ENCODE peak calls at places on chromosomes 4 and X, in ten cellular contexts. J is neural crest cell; S is activated CD8-positive, alpha-beta memory T cell treated with anti-CD3 and anti-CD28 coated beads, Interleukin-2, amount 50 U/mL, for 4 hours; P is LoVo; U is GM19239; O is RWPE1; A is T-helper 9 cell; C is posterior vena cava; I is stimulated activated CD4-positive, alpha-beta T cell treated with anti-CD3 and anti-CD28 coated beads, Interleukin-1b, Interleukin-23, amount 100 ng/mL, for 48 hours; G is mucosa of descending colon. M is an unnamed sample.

GRCh38 chr4:182807841-182808548 is 109.2 kb downstream of the DCTD start:
- DNase-seq in C (no peak), J (no peak), A (no peak), U (no peak), I (no peak), O (no peak), P (no peak), G (no peak), S (no peak), M (no peak)

GRCh38 chrX:70434352-70434866 is 10.2 kb upstream of the DLG3 start:
- DNase-seq in S (peak), O (peak), U (peak), I (peak), C (peak), A (peak), J (peak), P (peak), G (peak), M (peak)

GRCh38 chr4:147823135-147823534 is 91.2 kb downstream of the ARHGAP10 start:
- DNase-seq in G (no peak), A (no peak), S (no peak), J (no peak), I (no peak), C (no peak), O (no peak), P (no peak), U (no peak), M (no peak)

GRCh38 chrX:43813898-43814297 is 68.4 kb downstream of the MAOB start:
- DNase-seq in A (no peak), I (no peak), O (no peak), J (peak), U (no peak), G (no peak), S (no peak), C (no peak), P (no peak), M (no peak)

GRCh38 chr4:112270643-112271484 is 14.8 kb downstream of the TIFA start:
- DNase-seq in U (no peak), P (peak), A (no peak), S (no peak), C (no peak), I (no peak), G (no peak), J (no peak), O (no peak), M (no peak)

GRCh38 chr4:1208266-1208961 is 36.0 kb upstream of the SPON2 start:
- DNase-seq in S (no peak), U (no peak), G (peak), A (no peak), C (peak), J (no peak), P (no peak), I (no peak), O (no peak), M (no peak)

GRCh38 chr4:63717384-63717783 is 691.9 kb downstream of the TECRL start:
- DNase-seq in G (no peak), P (peak), O (peak), J (no peak), U (no peak), I (no peak), C (no peak), S (no peak), A (no peak), M (peak)

GRCh38 chrX:120617996-120618630 is 11.7 kb downstream of the C1GALT1C1 start:
- DNase-seq in A (no peak), P (no peak), I (no peak), G (no peak), O (no peak), J (no peak), C (no peak), U (no peak), S (no peak), M (no peak)

GRCh38 chr4:188053302-188053701 is 56.1 kb downstream of the TRIML2 start:
- DNase-seq in S (no peak), U (no peak), P (no peak), J (no peak), C (no peak), G (no peak), A (no peak), O (no peak), I (no peak), M (no peak)

GRCh38 chr4:136680271-136680670 is 852.0 kb downstream of the PCDH18 start:
- DNase-seq in J (no peak), C (no peak), I (no peak), S (no peak), G (no peak), P (no peak), A (no peak), U (no peak), O (no peak), M (peak)

GRCh38 chrX:113048480-113048879 is 207.8 kb upstream of the AMOT start:
- DNase-seq in A (no peak), O (no peak), P (no peak), I (no peak), G (no peak), U (no peak), C (no peak), J (no peak), S (no peak), M (no peak)

GRCh38 chr4:85491527-85491926 is 16.6 kb downstream of the ARHGAP24 start:
- DNase-seq in G (no peak), O (no peak), C (no peak), U (no peak), P (no peak), J (no peak), S (no peak), I (no peak), A (no peak), M (no peak)

GRCh38 chrX:14673764-14674163 is 144.4 kb downstream of the GLRA2 start:
- DNase-seq in S (no peak), U (peak), J (no peak), C (no peak), G (no peak), I (peak), P (peak), O (peak), A (no peak), M (peak)

GRCh38 chr4:141255016-141255415 is 34.3 kb downstream of the ZNF330 start:
- DNase-seq in I (no peak), A (no peak), S (no peak), J (no peak), C (no peak), P (no peak), G (no peak), U (no peak), O (no peak), M (no peak)

GRCh38 chrX:48580662-48581061 is 6.4 kb downstream of the RBM3 start:
- DNase-seq in J (no peak), I (no peak), A (no peak), G (no peak), O (no peak), P (no peak), S (no peak), U (no peak), C (no peak), M (no peak)

GRCh38 chr4:168612435-168613139 is 115.7 kb downstream of the PALLD start:
- DNase-seq in J (no peak), C (no peak), G (no peak), S (no peak), A (no peak), O (peak), P (peak), U (no peak), I (no peak), M (no peak)

GRCh38 chrX:101370888-101371504 is 15.0 kb downstream of the BTK start:
- DNase-seq in G (no peak), A (no peak), U (no peak), S (no peak), I (no peak), P (no peak), J (no peak), C (no peak), O (no peak), M (no peak)

GRCh38 chr4:1351854-1352633 is 5.0 kb downstream of the UVSSA start:
- DNase-seq in J (peak), G (peak), A (peak), S (peak), P (peak), U (peak), O (peak), I (peak), C (peak), M (peak)

GRCh38 chrX:139842326-139843175 is 90.3 kb downstream of the ATP11C start:
- DNase-seq in S (no peak), O (no peak), J (no peak), C (no peak), P (no peak), G (no peak), A (no peak), I (no peak), U (no peak), M (no peak)

GRCh38 chr4:107913283-107913899 is 18.0 kb upstream of the CYP2U1 start:
- DNase-seq in U (no peak), G (no peak), O (peak), C (no peak), A (no peak), P (peak), S (peak), I (no peak), J (peak), M (peak)

GRCh38 chr4:3041192-3042142 is 32.9 kb downstream of the HTT-AS start:
- DNase-seq in G (peak), P (no peak), A (peak), S (peak), I (peak), O (no peak), U (no peak), J (no peak), C (peak), M (peak)

GRCh38 chr4:37793562-37793961 is 32.9 kb upstream of the PGM2 start:
- DNase-seq in G (no peak), J (no peak), I (no peak), P (no peak), O (peak), A (no peak), S (no peak), U (no peak), C (no peak), M (no peak)

GRCh38 chr4:40446785-40447184 is 111.7 kb downstream of the CHRNA9 start:
- DNase-seq in C (no peak), I (no peak), P (no peak), S (no peak), O (peak), J (no peak), U (no peak), A (no peak), G (no peak), M (no peak)

GRCh38 chr4:159366966-159367365 is 264.1 kb downstream of the RAPGEF2 start:
- DNase-seq in I (no peak), U (no peak), O (peak), P (peak), J (no peak), A (no peak), G (no peak), S (no peak), C (no peak), M (no peak)

GRCh38 chr4:770022-770421 is 55.9 kb downstream of the CPLX1 start:
- DNase-seq in P (no peak), G (peak), U (no peak), O (no peak), A (no peak), J (no peak), S (no peak), I (no peak), C (no peak), M (no peak)

GRCh38 chr4:110622841-110623709 is at the start of gene PITX2:
- DNase-seq in G (peak), P (peak), A (no peak), J (peak), S (no peak), C (peak), U (peak), I (peak), O (peak), M (peak)

GRCh38 chrX:107726809-107727534 is 48.6 kb downstream of the TSC22D3 start:
- DNase-seq in I (no peak), A (no peak), U (no peak), P (no peak), G (no peak), C (peak), S (no peak), O (no peak), J (no peak), M (no peak)

GRCh38 chr4:105605493-105605892 is 53.1 kb downstream of the ARHGEF38 start:
- DNase-seq in I (no peak), C (no peak), A (no peak), U (no peak), O (no peak), G (no peak), P (no peak), S (no peak), J (no peak), M (no peak)

GRCh38 chr4:165325732-165326512 is 1.5 kb upstream of the MSMO1 start:
- DNase-seq in C (no peak), A (no peak), P (peak), G (no peak), J (no peak), U (no peak), S (no peak), O (peak), I (no peak), M (peak)

GRCh38 chr4:37757121-37757520 is 69.4 kb upstream of the PGM2 start:
- DNase-seq in G (no peak), P (no peak), S (no peak), C (no peak), A (no peak), J (no peak), O (no peak), I (no peak), U (no peak), M (no peak)

GRCh38 chr4:186587416-186588018 is 32.1 kb upstream of the MTNR1A start:
- DNase-seq in P (peak), S (peak), U (peak), A (peak), O (peak), I (peak), C (peak), G (no peak), J (peak), M (peak)

GRCh38 chrX:28847423-28847822 is 260.2 kb downstream of the IL1RAPL1 start:
- DNase-seq in P (peak), I (no peak), G (no peak), O (peak), J (peak), A (no peak), S (no peak), C (no peak), U (no peak), M (peak)

GRCh38 chr4:20193522-20193902 is 58.2 kb upstream of the SLIT2 start:
- DNase-seq in G (no peak), P (no peak), I (no peak), U (no peak), J (no peak), O (no peak), S (no peak), A (no peak), C (no peak), M (no peak)

GRCh38 chr4:89216866-89217265 is 90.7 kb downstream of the GPRIN3 start:
- DNase-seq in U (no peak), C (no peak), S (no peak), P (no peak), J (no peak), I (no peak), A (no peak), O (no peak), G (no peak), M (no peak)

GRCh38 chr4:10160280-10160856 is 43.8 kb upstream of the WDR1 start:
- DNase-seq in A (no peak), I (no peak), O (no peak), C (no peak), G (no peak), J (no peak), U (no peak), P (no peak), S (no peak), M (no peak)

GRCh38 chr4:110869862-110870577 is 247.1 kb upstream of the PITX2 start:
- DNase-seq in C (no peak), J (no peak), I (no peak), A (no peak), P (peak), S (no peak), G (no peak), O (no peak), U (peak), M (no peak)

GRCh38 chr4:107153228-107153627 is 117.1 kb upstream of the DKK2 start:
- DNase-seq in U (no peak), J (no peak), S (no peak), A (no peak), P (peak), C (no peak), I (no peak), O (no peak), G (no peak), M (no peak)

M was measured in foreskin melanocyte.